ENCODE peak calls at places on chromosome 16, in eight cellular contexts. Q, F, T, S, E, W, O and U are unnamed samples. For H3K4me1, the result is how much of the 10 kb centered on the place peaks cover.

GRCh38 chr16:85420501-85421337 is 192.4 kb upstream of the GSE1 start:
- DNase-seq in O (no peak), W (peak), T (no peak), E (peak), F (peak), S (peak), Q (peak), U (peak)

GRCh38 chr16:85767569-85767968 is 16.7 kb upstream of the C16orf74 start:
- DNase-seq in F (peak), W (no peak), E (no peak), Q (no peak), S (no peak), O (no peak), T (no peak), U (no peak)

GRCh38 chr16:4316732-4317461 is 1.0 kb downstream of the GLIS2 start:
- DNase-seq in E (peak), Q (peak), S (peak), W (no peak), F (no peak), T (no peak), O (no peak), U (peak)

GRCh38 chr16:19138601-19139000 is 24.8 kb downstream of the ITPRIPL2 start:
- DNase-seq in O (no peak), T (peak), E (peak), F (peak), W (no peak), Q (peak), S (peak), U (peak)

GRCh38 chr16:70463235-70463634 is 8.8 kb downstream of the FCSK start:
- DNase-seq in O (no peak), Q (no peak), T (no peak), S (no peak), F (no peak), E (no peak), W (no peak), U (no peak)

GRCh38 chr16:47375423-47375822 is 85.4 kb downstream of the ITFG1 start:
- DNase-seq in F (no peak), Q (no peak), S (no peak), W (no peak), O (no peak), T (no peak), E (no peak), U (no peak)

GRCh38 chr16:21946889-21947635 is 6.1 kb upstream of the UQCRC2 start:
- DNase-seq in O (no peak), T (no peak), Q (no peak), S (no peak), F (no peak), W (no peak), E (no peak), U (no peak)

GRCh38 chr16:2339521-2340484 is 725 bp downstream of the ABCA3 start:
- DNase-seq in F (peak), S (peak), W (peak), T (peak), E (peak), O (no peak), Q (peak), U (peak)

GRCh38 chr16:85637808-85638186 is 24.7 kb downstream of the GSE1 start:
- DNase-seq in F (no peak), S (no peak), T (no peak), Q (no peak), W (no peak), E (peak), O (no peak), U (no peak)

GRCh38 chr16:2692948-2693651 is 10.8 kb downstream of the KCTD5 start:
- DNase-seq in Q (peak), W (peak), E (peak), T (no peak), O (no peak), F (no peak), S (no peak), U (peak)

GRCh38 chr16:73066927-73067670 is 19.2 kb upstream of the ZFHX3 start:
- DNase-seq in S (peak), O (no peak), W (no peak), E (no peak), F (no peak), Q (no peak), T (no peak), U (peak)

GRCh38 chr16:79184464-79184863 is 416.1 kb downstream of the MAF start:
- DNase-seq in E (no peak), S (no peak), F (no peak), T (no peak), W (no peak), Q (no peak), O (no peak), U (no peak)

GRCh38 chr16:79182618-79183017 is 417.9 kb downstream of the MAF start:
- DNase-seq in T (no peak), W (no peak), O (no peak), F (no peak), E (no peak), S (no peak), Q (no peak), U (no peak)

GRCh38 chr16:79185681-79186080 is 414.9 kb downstream of the MAF start:
- DNase-seq in W (no peak), O (no peak), Q (no peak), S (no peak), T (no peak), E (no peak), F (no peak), U (no peak)

GRCh38 chr16:79181419-79181818 is 419.1 kb downstream of the MAF start:
- DNase-seq in E (no peak), F (no peak), Q (no peak), W (no peak), O (no peak), S (no peak), T (no peak), U (no peak)

GRCh38 chr16:79183571-79183970 is 417.0 kb downstream of the MAF start:
- DNase-seq in O (no peak), E (no peak), S (no peak), T (no peak), F (no peak), Q (no peak), W (no peak), U (no peak)
- H3K4me1 ChIP-seq in O (under half), E (under half), S (under half), T (under half), F (under half), Q (under half), W (under half), U (under half)

GRCh38 chr16:69085032-69085695 is 20.3 kb upstream of the HAS3 start:
- DNase-seq in F (no peak), Q (no peak), O (no peak), W (no peak), S (no peak), T (no peak), E (no peak), U (no peak)

GRCh38 chr16:69088684-69089083 is 16.8 kb upstream of the HAS3 start:
- DNase-seq in T (no peak), F (no peak), E (no peak), Q (no peak), W (no peak), O (no peak), S (no peak), U (no peak)

GRCh38 chr16:69084301-69084700 is 21.2 kb upstream of the HAS3 start:
- DNase-seq in Q (no peak), W (no peak), S (no peak), E (no peak), T (no peak), O (no peak), F (no peak), U (no peak)

GRCh38 chr16:69087161-69087581 is 18.3 kb upstream of the HAS3 start:
- DNase-seq in T (no peak), F (no peak), O (no peak), S (no peak), W (no peak), Q (no peak), E (no peak), U (no peak)

GRCh38 chr16:69083306-69083941 is 22.0 kb upstream of the HAS3 start:
- DNase-seq in E (no peak), Q (no peak), S (no peak), O (no peak), T (no peak), F (no peak), W (no peak), U (no peak)
- TF ChIP-seq EP300 in E (no peak), Q (no peak), S (no peak), O (no peak), T (no peak), F (no peak), W (no peak), U (no peak)

GRCh38 chr16:787261-787966 is 767 bp downstream of the RPUSD1 start:
- DNase-seq in S (no peak), T (no peak), E (no peak), Q (no peak), F (no peak), O (no peak), W (no peak), U (peak)

GRCh38 chr16:787978-788398 is at the start of gene RPUSD1:
- DNase-seq in F (no peak), Q (no peak), S (no peak), T (no peak), E (no peak), O (no peak), W (no peak), U (no peak)

GRCh38 chr16:789451-789850 is 1.0 kb downstream of the CHTF18 start:
- DNase-seq in Q (no peak), F (no peak), E (no peak), T (no peak), S (no peak), W (no peak), O (no peak), U (no peak)

GRCh38 chr16:790086-790485 is 1.7 kb downstream of the CHTF18 start:
- DNase-seq in E (no peak), Q (no peak), O (no peak), S (no peak), F (no peak), T (no peak), W (no peak), U (no peak)

GRCh38 chr16:788399-789126 is at the start of gene CHTF18:
- DNase-seq in T (peak), Q (peak), W (peak), S (peak), O (peak), E (peak), F (peak), U (peak)
- TF ChIP-seq POLR2A in T (no peak), Q (no peak), W (peak), S (no peak), O (peak), E (no peak), F (peak), U (no peak)

GRCh38 chr16:30660424-30661251 is 2.4 kb downstream of the FBRS start:
- DNase-seq in E (no peak), W (peak), F (no peak), T (no peak), S (no peak), O (no peak), Q (no peak), U (peak)
- H3K4me1 ChIP-seq in E (under half), W (under half), F (under half), T (half or more), S (under half), O (under half), Q (under half), U (half or more)

GRCh38 chr16:30901201-30902069 is 5.0 kb downstream of the CTF1 start:
- DNase-seq in W (no peak), O (no peak), Q (no peak), E (no peak), S (no peak), F (no peak), T (no peak), U (no peak)

GRCh38 chr16:30903596-30903995 is 7.2 kb downstream of the CTF1 start:
- DNase-seq in W (peak), Q (no peak), O (no peak), T (no peak), F (no peak), E (no peak), S (peak), U (no peak)

GRCh38 chr16:30903002-30903401 is 6.6 kb downstream of the CTF1 start:
- DNase-seq in W (peak), S (no peak), O (no peak), T (no peak), Q (no peak), F (no peak), E (no peak), U (no peak)

GRCh38 chr16:30902070-30902972 is 5.9 kb downstream of the CTF1 start:
- DNase-seq in O (no peak), W (peak), Q (peak), S (peak), F (peak), T (peak), E (peak), U (peak)

GRCh38 chr16:30904114-30904780 is 7.8 kb downstream of the CTF1 start:
- DNase-seq in O (no peak), W (peak), Q (no peak), S (no peak), T (no peak), F (no peak), E (no peak), U (no peak)
- TF ChIP-seq EP300 in O (no peak), W (no peak), Q (no peak), S (no peak), T (no peak), F (no peak), E (no peak), U (no peak)

GRCh38 chr16:83968483-83968865 is 430 bp downstream of the NECAB2 start:
- DNase-seq in Q (no peak), T (no peak), S (no peak), E (no peak), W (peak), F (no peak), O (no peak), U (no peak)

GRCh38 chr16:83969771-83970429 is 1.9 kb downstream of the NECAB2 start:
- DNase-seq in F (no peak), O (no peak), E (no peak), T (no peak), Q (no peak), W (no peak), S (no peak), U (no peak)

GRCh38 chr16:83968891-83969672 is 1.0 kb downstream of the NECAB2 start:
- DNase-seq in F (no peak), Q (no peak), W (no peak), S (no peak), T (no peak), O (no peak), E (no peak), U (no peak)

GRCh38 chr16:83971165-83972130 is 3.4 kb downstream of the NECAB2 start:
- DNase-seq in O (no peak), T (no peak), Q (no peak), E (no peak), W (no peak), F (no peak), S (no peak), U (no peak)

GRCh38 chr16:83970430-83970815 is 2.4 kb downstream of the NECAB2 start:
- DNase-seq in F (no peak), O (no peak), Q (no peak), W (no peak), S (no peak), T (no peak), E (no peak), U (no peak)
- TF ChIP-seq POLR2A in F (no peak), O (no peak), Q (no peak), W (no peak), S (no peak), T (no peak), E (no peak), U (no peak)

DNA sequence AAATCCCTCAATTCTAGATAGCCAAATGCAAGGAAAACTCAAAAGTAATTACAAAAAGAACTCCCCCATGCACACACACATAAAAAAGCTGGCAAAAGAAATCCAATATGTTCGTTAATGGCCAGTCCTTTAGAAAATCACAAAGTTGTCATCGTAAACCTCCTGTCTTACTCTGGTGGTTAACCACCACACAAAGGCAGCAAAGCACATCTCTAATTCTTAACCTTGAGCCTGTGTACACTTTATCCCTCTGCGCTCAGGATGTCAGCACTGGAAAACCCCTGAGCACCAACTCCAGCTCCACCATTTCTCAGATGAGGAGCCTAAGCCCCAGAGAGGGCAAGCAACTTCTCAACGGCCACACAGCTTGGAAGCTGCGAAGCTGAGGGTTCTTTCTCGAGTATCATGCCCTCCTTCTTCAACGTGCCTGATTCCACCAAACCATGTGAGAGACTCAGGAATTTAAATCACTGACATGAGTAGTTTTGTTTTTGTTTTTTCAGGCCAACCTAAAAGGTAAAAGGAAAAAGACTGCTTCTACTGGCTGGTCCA is 72.5 kb downstream of the C16orf95 start:
- DNase-seq in F (no peak), W (no peak), E (peak), S (no peak), T (no peak), Q (no peak), O (no peak), U (no peak)
- H3K4me1 ChIP-seq in F (under half), W (under half), E (under half), S (under half), T (under half), Q (under half), O (under half), U (under half)

DNA sequence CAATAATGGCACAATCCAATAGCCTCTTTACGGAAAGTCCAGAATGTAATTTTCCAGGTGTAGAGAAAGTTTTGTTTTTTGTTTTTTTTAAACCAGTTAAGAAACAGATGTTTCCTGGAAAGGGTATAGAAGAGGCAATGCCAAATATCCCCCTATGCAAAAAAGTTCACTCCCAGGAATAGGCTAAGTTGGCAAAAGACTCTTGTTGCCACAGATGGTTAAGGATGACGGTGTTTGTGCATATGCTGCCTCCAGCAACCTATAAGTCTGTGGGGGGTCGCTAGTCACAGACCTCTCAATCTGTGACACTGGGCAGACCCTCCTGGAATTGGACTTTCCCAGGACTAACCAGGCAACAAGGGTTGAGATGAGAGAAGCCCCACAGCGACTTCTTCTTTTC is 20.9 kb upstream of the HP start:
- DNase-seq in Q (no peak), S (no peak), F (no peak), T (no peak), O (no peak), W (no peak), E (no peak), U (no peak)
- TF ChIP-seq EP300 in Q (no peak), S (no peak), F (no peak), T (no peak), O (no peak), W (no peak), E (no peak), U (no peak)

DNA sequence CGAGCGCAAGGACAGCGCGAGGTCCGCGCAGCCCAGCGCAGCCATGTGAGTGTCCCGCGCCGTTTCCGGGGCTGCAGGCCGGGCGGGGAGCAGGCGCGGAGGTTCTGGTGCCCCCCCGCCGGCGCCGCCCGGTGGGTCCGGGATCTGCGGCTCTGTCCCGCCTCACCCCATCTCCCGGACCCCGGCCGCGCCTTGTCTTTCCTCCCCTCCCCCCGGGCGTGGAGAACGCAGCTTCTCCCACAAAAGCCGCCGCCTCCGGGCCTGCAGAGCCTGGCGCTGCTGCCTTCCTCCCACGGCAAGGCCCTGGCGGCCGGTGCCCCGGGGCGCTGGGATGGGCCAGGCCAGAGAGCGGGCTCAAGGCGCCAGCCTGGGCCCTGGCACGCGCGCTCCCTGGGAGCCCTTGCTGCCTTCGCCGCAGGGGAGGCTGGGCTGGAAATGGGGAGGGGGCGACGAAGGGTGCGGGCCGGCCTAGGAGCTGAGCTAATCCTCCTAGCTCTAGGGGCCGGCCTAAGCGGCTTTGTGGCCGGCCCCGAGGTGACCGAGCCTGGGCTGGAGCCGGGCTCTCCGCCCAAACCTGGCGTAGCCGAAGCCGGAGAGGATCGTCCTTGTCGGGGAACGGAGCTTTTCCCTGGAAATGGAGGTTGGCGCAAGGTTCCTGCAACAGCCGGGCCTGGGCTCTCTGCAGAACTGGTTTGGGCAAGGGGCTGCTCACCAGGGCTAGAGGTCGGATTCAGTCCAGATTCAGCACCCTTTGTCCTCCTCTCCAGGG is 425 bp downstream of the RIPOR1 start:
- DNase-seq in F (peak), S (no peak), W (no peak), O (no peak), E (no peak), Q (peak), T (no peak), U (peak)
- TF ChIP-seq POLR2A in F (peak), S (no peak), W (no peak), O (peak), E (no peak), Q (peak), T (no peak), U (peak)

GRCh38 chr16:8087597-8088279 is 502.6 kb downstream of the TMEM114 start:
- DNase-seq in W (no peak), O (no peak), T (peak), S (no peak), E (no peak), F (no peak), Q (no peak), U (no peak)
- H3K4me1 ChIP-seq in W (under half), O (under half), T (under half), S (under half), E (under half), F (under half), Q (under half), U (under half)